ENCODE peak calls at places on chromosome 4, in ten cellular contexts. G is sigmoid colon, P is stomach, S is A549, I is esophagus squamous epithelium, E is HepG2, K is testis, D is IMR-90, H is upper lobe of left lung, W is uterus. N is an unnamed sample. For H3K9me3, the result is how much of the 10 kb centered on the place peaks cover.

GRCh38 chr4:121189811-121190210 is 25.7 kb upstream of the TNIP3 start:
- DNase-seq in G (no peak), P (no peak), S (no peak), I (no peak), E (no peak), K (no peak), D (no peak), H (no peak), W (no peak), N (no peak)

GRCh38 chr4:37537484-37537883 is 148.7 kb downstream of the RELL1 start:
- DNase-seq in G (no peak), P (no peak), S (no peak), I (no peak), E (no peak), K (no peak), D (no peak), H (no peak), W (no peak), N (no peak)

GRCh38 chr4:161936625-161937133 is 227.1 kb downstream of the FSTL5 start:
- DNase-seq in G (no peak), P (no peak), S (peak), I (no peak), E (no peak), K (no peak), D (peak), H (no peak), W (no peak), N (no peak)

GRCh38 chr4:108787724-108788123 is 24.9 kb upstream of the ETNPPL start:
- DNase-seq in G (no peak), P (no peak), S (no peak), I (no peak), E (no peak), K (no peak), D (no peak), H (no peak), W (no peak), N (no peak)

GRCh38 chr4:118351851-118352827 is 664 bp downstream of the PRSS12 start:
- DNase-seq in G (peak), P (peak), S (peak), I (no peak), E (peak), K (peak), D (peak), H (peak), W (no peak), N (peak)

GRCh38 chr4:170089274-170089742 is 448 bp downstream of the AADAT start:
- DNase-seq in G (no peak), P (no peak), S (peak), I (no peak), E (peak), K (peak), D (peak), H (peak), W (no peak), N (no peak)

GRCh38 chr4:162352580-162353107 is 188.8 kb upstream of the FSTL5 start:
- DNase-seq in G (no peak), P (no peak), S (no peak), I (no peak), E (no peak), K (no peak), D (no peak), H (no peak), W (no peak), N (no peak)

GRCh38 chr4:3208826-3209225 is 40.1 kb upstream of the MSANTD1 start:
- DNase-seq in G (no peak), P (no peak), S (no peak), I (no peak), E (no peak), K (no peak), D (no peak), H (no peak), W (no peak), N (no peak)

GRCh38 chr4:164482788-164483187 is 271.1 kb upstream of the SMIM31 start:
- DNase-seq in G (no peak), P (no peak), S (no peak), I (no peak), E (no peak), K (no peak), D (no peak), H (no peak), W (no peak), N (no peak)

GRCh38 chr4:84905646-84906045 is 60.8 kb downstream of the WDFY3 start:
- DNase-seq in G (no peak), P (no peak), S (no peak), I (no peak), E (no peak), K (no peak), D (no peak), H (no peak), W (no peak), N (no peak)

GRCh38 chr4:149956678-149957077 is 121.6 kb upstream of the DCLK2 start:
- DNase-seq in G (no peak), P (no peak), S (no peak), I (no peak), E (no peak), K (no peak), D (no peak), H (no peak), W (no peak), N (no peak)

GRCh38 chr4:120443111-120443510 is 376.5 kb upstream of the MAD2L1 start:
- DNase-seq in G (no peak), P (no peak), S (no peak), I (no peak), E (no peak), K (no peak), D (no peak), H (no peak), W (no peak), N (no peak)

GRCh38 chr4:6005175-6005574 is 13.1 kb downstream of the C4orf50 start:
- DNase-seq in G (peak), P (no peak), S (no peak), I (no peak), E (no peak), K (no peak), D (no peak), H (no peak), W (no peak), N (no peak)

GRCh38 chr4:139416073-139416673 is 37.7 kb upstream of the RAB33B start:
- DNase-seq in G (no peak), P (no peak), S (peak), I (no peak), E (peak), K (no peak), D (peak), H (no peak), W (no peak), N (no peak)

GRCh38 chr4:139241086-139241783 is 38.8 kb downstream of the MGARP start:
- DNase-seq in G (no peak), P (no peak), S (no peak), I (no peak), E (peak), K (no peak), D (no peak), H (no peak), W (no peak), N (no peak)

GRCh38 chr4:137685357-137685756 is 153.1 kb upstream of the PCDH18 start:
- DNase-seq in G (no peak), P (no peak), S (no peak), I (no peak), E (no peak), K (no peak), D (peak), H (no peak), W (no peak), N (no peak)

GRCh38 chr4:148790246-148790645 is 348.0 kb upstream of the NR3C2 start:
- DNase-seq in G (no peak), P (no peak), S (no peak), I (no peak), E (no peak), K (no peak), D (no peak), H (no peak), W (no peak), N (no peak)

GRCh38 chr4:119550857-119551532 is 77.6 kb downstream of the PDE5A start:
- DNase-seq in G (no peak), P (no peak), S (no peak), I (no peak), E (no peak), K (no peak), D (peak), H (no peak), W (no peak), N (no peak)

GRCh38 chr4:89267392-89267791 is 40.2 kb downstream of the GPRIN3 start:
- DNase-seq in G (no peak), P (no peak), S (no peak), I (no peak), E (no peak), K (no peak), D (no peak), H (no peak), W (no peak), N (no peak)

GRCh38 chr4:145868637-145869409 is 69.8 kb downstream of the ZNF827 start:
- DNase-seq in G (no peak), P (no peak), S (no peak), I (no peak), E (no peak), K (no peak), D (peak), H (no peak), W (no peak), N (no peak)

GRCh38 chr4:84568496-84568895 is 14.4 kb upstream of the CDS1 start:
- DNase-seq in G (no peak), P (no peak), S (no peak), I (no peak), E (no peak), K (no peak), D (no peak), H (no peak), W (no peak), N (no peak)

GRCh38 chr4:53537606-53538005 is 53.7 kb downstream of the LNX1 start:
- DNase-seq in G (no peak), P (no peak), S (no peak), I (no peak), E (no peak), K (no peak), D (no peak), H (no peak), W (no peak), N (no peak)

GRCh38 chr4:101414496-101414895 is 67.2 kb upstream of the PPP3CA start:
- DNase-seq in G (no peak), P (no peak), S (no peak), I (no peak), E (no peak), K (no peak), D (no peak), H (no peak), W (no peak), N (no peak)

GRCh38 chr4:52643846-52644245 is 15.3 kb downstream of the USP46 start:
- DNase-seq in G (peak), P (peak), S (no peak), I (no peak), E (peak), K (peak), D (peak), H (no peak), W (peak), N (no peak)

GRCh38 chr4:106273831-106274230 is 42.2 kb downstream of the TBCK start:
- DNase-seq in G (no peak), P (no peak), S (no peak), I (no peak), E (no peak), K (no peak), D (peak), H (no peak), W (no peak), N (no peak)

GRCh38 chr4:6568689-6569332 is 6.2 kb upstream of the MAN2B2 start:
- DNase-seq in G (no peak), P (no peak), S (peak), I (no peak), E (no peak), K (no peak), D (peak), H (no peak), W (no peak), N (no peak)

GRCh38 chr4:130646886-130647285 is 1550.9 kb downstream of the C4orf33 start:
- DNase-seq in G (no peak), P (no peak), S (no peak), I (no peak), E (no peak), K (no peak), D (no peak), H (no peak), W (no peak), N (no peak)

GRCh38 chr4:82381235-82381634 is 7.4 kb upstream of the HNRNPD start:
- DNase-seq in G (no peak), P (no peak), S (peak), I (no peak), E (no peak), K (no peak), D (no peak), H (no peak), W (no peak), N (no peak)
- H3K9me3 ChIP-seq in G (under half), P (under half), S (under half), I (under half), E (under half), K (under half), D (under half), H (under half), W (under half), N (under half)

GRCh38 chr4:48243897-48244296 is 25.7 kb downstream of the TEC start:
- DNase-seq in G (no peak), P (no peak), S (no peak), I (no peak), E (no peak), K (no peak), D (no peak), H (no peak), W (no peak), N (no peak)

GRCh38 chr4:48244665-48245064 is 25.0 kb downstream of the TEC start:
- DNase-seq in G (no peak), P (no peak), S (no peak), I (no peak), E (no peak), K (no peak), D (no peak), H (no peak), W (no peak), N (no peak)

GRCh38 chr4:48247142-48247877 is 22.3 kb downstream of the TEC start:
- DNase-seq in G (no peak), P (no peak), S (no peak), I (no peak), E (no peak), K (no peak), D (peak), H (no peak), W (no peak), N (no peak)

GRCh38 chr4:48241731-48242130 is 27.9 kb downstream of the TEC start:
- DNase-seq in G (no peak), P (no peak), S (no peak), I (no peak), E (no peak), K (no peak), D (no peak), H (no peak), W (no peak), N (no peak)

GRCh38 chr4:48243429-48243828 is 26.2 kb downstream of the TEC start:
- DNase-seq in G (no peak), P (no peak), S (no peak), I (no peak), E (no peak), K (no peak), D (no peak), H (no peak), W (no peak), N (no peak)
- TF ChIP-seq POLR2A in G (no peak), P (no peak), S (no peak), I (no peak), E (no peak), K (no peak), D (no peak), H (no peak), W (no peak), N (no peak)

DNA sequence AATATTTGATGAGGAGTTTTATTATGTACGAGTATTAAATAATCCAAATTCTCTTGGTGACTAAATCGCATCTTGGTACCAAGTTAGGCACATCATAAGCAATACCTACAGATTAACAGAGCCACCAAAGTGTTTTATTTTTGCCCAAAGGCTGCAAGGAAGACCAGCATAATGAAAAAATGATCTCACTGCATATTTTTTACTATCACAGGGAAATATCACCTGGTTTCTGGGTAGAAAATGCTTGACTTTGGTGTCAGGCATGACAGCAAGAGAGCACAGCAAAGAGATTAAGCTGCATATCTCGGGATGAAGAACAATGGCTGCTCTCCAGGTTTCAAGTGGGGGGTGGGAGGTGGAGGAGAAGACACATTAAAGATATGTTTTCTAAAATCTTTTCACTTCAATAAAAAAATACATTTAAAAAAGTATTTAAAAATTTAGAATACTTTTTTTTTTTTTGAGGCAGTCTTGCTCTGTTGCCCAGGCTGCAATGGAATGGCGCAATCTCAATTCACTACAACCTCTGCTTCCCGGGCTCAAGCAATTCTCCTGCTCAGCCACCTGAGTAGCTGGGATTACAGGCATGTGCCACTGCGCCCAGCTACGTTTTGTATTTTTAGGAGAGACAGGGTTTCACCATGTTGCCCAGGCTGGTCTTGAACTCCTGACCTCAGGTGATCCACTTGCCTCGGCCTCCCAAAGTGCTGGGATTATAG is 86.1 kb downstream of the FRYL start:
- DNase-seq in G (no peak), P (no peak), S (no peak), I (no peak), E (no peak), K (no peak), D (no peak), H (no peak), W (no peak), N (no peak)
- H3K9me3 ChIP-seq in G (under half), P (under half), S (under half), I (under half), E (under half), K (under half), D (under half), H (under half), W (under half), N (under half)

GRCh38 chr4:86934147-86934771 is 552 bp upstream of the AFF1 start:
- DNase-seq in G (no peak), P (no peak), S (no peak), I (no peak), E (no peak), K (peak), D (no peak), H (no peak), W (no peak), N (no peak)
- TF ChIP-seq POLR2A in G (peak), P (peak), S (no peak), I (no peak), E (no peak), K (no peak), D (no peak), H (no peak), W (no peak), N (no peak)

GRCh38 chr4:273312-274017 is 31.8 kb downstream of the ZNF732 start:
- DNase-seq in G (no peak), P (no peak), S (no peak), I (no peak), E (no peak), K (no peak), D (no peak), H (no peak), W (no peak), N (no peak)
- H3K9me3 ChIP-seq in G (under half), P (half or more), S (under half), I (half or more), E (half or more), K (under half), D (under half), H (half or more), W (under half), N (half or more)

GRCh38 chr4:10104991-10105276 is 11.7 kb downstream of the WDR1 start:
- DNase-seq in G (no peak), P (no peak), S (no peak), I (no peak), E (no peak), K (no peak), D (no peak), H (no peak), W (no peak), N (no peak)

GRCh38 chr4:10105421-10105820 is 11.2 kb downstream of the WDR1 start:
- DNase-seq in G (no peak), P (no peak), S (no peak), I (no peak), E (no peak), K (no peak), D (no peak), H (no peak), W (no peak), N (no peak)

GRCh38 chr4:10105920-10106319 is 10.7 kb downstream of the WDR1 start:
- DNase-seq in G (no peak), P (no peak), S (no peak), I (no peak), E (no peak), K (no peak), D (no peak), H (no peak), W (no peak), N (no peak)

GRCh38 chr4:10107111-10108091 is 9.2 kb downstream of the WDR1 start:
- DNase-seq in G (peak), P (no peak), S (no peak), I (no peak), E (no peak), K (no peak), D (peak), H (no peak), W (no peak), N (no peak)

GRCh38 chr4:10106421-10107039 is 10.1 kb downstream of the WDR1 start:
- DNase-seq in G (peak), P (peak), S (peak), I (no peak), E (no peak), K (peak), D (peak), H (no peak), W (peak), N (no peak)
- TF ChIP-seq POLR2A in G (no peak), P (no peak), S (no peak), I (no peak), E (no peak), K (no peak), D (no peak), H (no peak), W (no peak), N (no peak)

GRCh38 chr4:34328939-34329338 is 1915.4 kb downstream of the ARAP2 start:
- DNase-seq in G (no peak), P (no peak), S (no peak), I (no peak), E (no peak), K (no peak), D (no peak), H (no peak), W (no peak), N (no peak)
- H3K9me3 ChIP-seq in G (under half), P (under half), S (under half), I (under half), E (under half), K (under half), D (under half), H (under half), W (under half), N (under half)

DNA sequence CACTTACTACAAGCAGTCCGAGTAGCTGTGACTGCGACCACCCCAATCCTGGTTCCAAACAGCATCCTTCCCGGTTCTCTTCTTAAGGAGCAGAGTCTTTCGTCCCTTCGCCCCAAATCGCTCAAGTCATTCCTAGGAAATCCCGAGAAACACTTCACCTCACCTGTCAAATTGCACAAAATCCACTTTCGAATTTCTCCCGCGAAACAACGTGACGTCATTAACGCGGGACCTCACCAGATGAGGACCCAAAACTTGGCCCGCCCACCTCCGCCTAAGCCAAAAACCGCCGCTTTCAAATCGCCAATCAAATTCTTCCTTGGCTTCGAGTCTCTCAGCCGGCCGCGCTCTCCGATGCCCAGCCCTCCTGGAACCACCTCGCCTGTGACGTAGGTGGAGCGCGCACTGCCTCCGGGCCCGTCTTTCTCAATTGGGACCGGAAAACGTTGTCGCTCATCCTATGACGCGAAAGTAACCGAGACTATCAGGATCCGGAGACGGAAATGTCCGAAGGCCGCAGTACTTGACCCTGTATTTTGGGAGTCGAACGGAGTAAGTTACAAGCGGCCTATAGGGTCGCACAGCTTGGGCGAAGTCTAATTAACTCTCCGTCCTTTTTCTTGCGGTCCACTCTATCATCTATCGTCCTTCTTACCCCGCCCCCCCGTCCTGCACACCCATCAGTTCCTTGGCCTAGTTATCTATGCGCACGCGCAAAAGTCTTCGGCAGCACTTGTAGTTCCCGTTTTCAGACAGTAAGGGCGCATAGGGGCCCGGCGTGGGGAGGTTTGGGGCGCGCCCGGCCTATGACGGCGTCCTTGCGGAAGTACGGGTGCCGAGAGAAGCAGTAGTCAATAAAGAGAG is at the start of the genes LARP7 and ZGRF1:
- DNase-seq in G (peak), P (peak), S (peak), I (peak), E (peak), K (peak), D (peak), H (peak), W (peak), N (peak)
- TF ChIP-seq POLR2A in G (no peak), P (peak), S (peak), I (no peak), E (peak), K (no peak), D (peak), H (peak), W (no peak), N (no peak)

GRCh38 chr4:294732-295131 is 10.5 kb downstream of the ZNF732 start:
- DNase-seq in G (no peak), P (no peak), S (no peak), I (no peak), E (no peak), K (no peak), D (no peak), H (no peak), W (no peak), N (no peak)
- H3K9me3 ChIP-seq in G (under half), P (under half), S (under half), I (under half), E (half or more), K (under half), D (under half), H (under half), W (under half), N (under half)